ENCODE peak calls at places on chromosome 20, in four cellular contexts. W, N, H and L are unnamed samples.

GRCh38 chr20:47392015-47392720 is 35.7 kb upstream of the ZMYND8 start:
- DNase-seq in W (no peak), N (peak; percentile 95), H (no peak), L (peak; percentile 99)

GRCh38 chr20:32271620-32272019 is 5.8 kb upstream of the KIF3B start:
- DNase-seq in W (no peak), N (no peak), H (no peak), L (no peak)

GRCh38 chr20:31605902-31606677 is 1.0 kb downstream of the ID1 start:
- DNase-seq in W (no peak), N (peak; percentile 37), H (no peak), L (no peak)

GRCh38 chr20:40741507-40742106 is 52.6 kb upstream of the MAFB start:
- DNase-seq in W (no peak), N (peak; percentile 57), H (peak; percentile 25), L (peak; percentile 58)

GRCh38 chr20:25050501-25051350 is 7.2 kb downstream of the ACSS1 start:
- DNase-seq in W (no peak), N (no peak), H (no peak), L (no peak)

GRCh38 chr20:1721687-1722512 is 64.3 kb upstream of the SIRPG start:
- DNase-seq in W (no peak), N (no peak), H (no peak), L (no peak)

GRCh38 chr20:6122111-6122872 is 538 bp downstream of the FERMT1 start:
- DNase-seq in W (no peak), N (peak; percentile 69), H (no peak), L (peak; percentile 97)

GRCh38 chr20:48052492-48052870 is 267.2 kb upstream of the SULF2 start:
- DNase-seq in W (no peak), N (peak; percentile 52), H (no peak), L (peak; percentile 70)

GRCh38 chr20:11716239-11716944 is 201.3 kb upstream of the BTBD3 start:
- DNase-seq in W (no peak), N (peak; percentile 39), H (no peak), L (peak; percentile 32)

GRCh38 chr20:43853174-43853803 is 61.4 kb upstream of the TOX2 start:
- DNase-seq in W (no peak), N (peak; percentile 21), H (no peak), L (peak; percentile 66)

GRCh38 chr20:48686238-48687096 is 141.3 kb downstream of the PREX1 start:
- DNase-seq in W (no peak), N (peak; percentile 78), H (no peak), L (no peak)

GRCh38 chr20:40477805-40478204 is 211.2 kb downstream of the MAFB start:
- DNase-seq in W (no peak), N (no peak), H (no peak), L (peak; percentile 10)

GRCh38 chr20:20519269-20519668 is 151.4 kb downstream of the INSM1 start:
- DNase-seq in W (no peak), N (no peak), H (no peak), L (peak; percentile 4)

GRCh38 chr20:24965065-24965919 is 16.2 kb downstream of the CST7 start:
- DNase-seq in W (no peak), N (no peak), H (no peak), L (no peak)

GRCh38 chr20:3670511-3670910 is 7.3 kb upstream of the GFRA4 start:
- DNase-seq in W (no peak), N (peak; percentile 31), H (no peak), L (no peak)

GRCh38 chr20:58621906-58622548 is 29.1 kb upstream of the STX16 start:
- DNase-seq in W (no peak), N (no peak), H (no peak), L (no peak)
- TF ChIP-seq CTCF in W (no peak), N (peak; percentile 33), H (no peak), L (no peak)

GRCh38 chr20:14915356-14915755 is 577.9 kb upstream of the FLRT3 start:
- DNase-seq in W (no peak), N (no peak), H (no peak), L (no peak)
- H3K4me3 ChIP-seq in W (peak overlapping the region; percentile 29), N (no peak overlapping the region), H (no peak overlapping the region), L (no peak overlapping the region)

GRCh38 chr20:62272200-62272599 is 30.6 kb upstream of the ADRM1 start:
- DNase-seq in W (no peak), N (no peak), H (no peak), L (no peak)
- TF ChIP-seq CTCF in W (no peak), N (no peak), H (no peak), L (no peak)

DNA sequence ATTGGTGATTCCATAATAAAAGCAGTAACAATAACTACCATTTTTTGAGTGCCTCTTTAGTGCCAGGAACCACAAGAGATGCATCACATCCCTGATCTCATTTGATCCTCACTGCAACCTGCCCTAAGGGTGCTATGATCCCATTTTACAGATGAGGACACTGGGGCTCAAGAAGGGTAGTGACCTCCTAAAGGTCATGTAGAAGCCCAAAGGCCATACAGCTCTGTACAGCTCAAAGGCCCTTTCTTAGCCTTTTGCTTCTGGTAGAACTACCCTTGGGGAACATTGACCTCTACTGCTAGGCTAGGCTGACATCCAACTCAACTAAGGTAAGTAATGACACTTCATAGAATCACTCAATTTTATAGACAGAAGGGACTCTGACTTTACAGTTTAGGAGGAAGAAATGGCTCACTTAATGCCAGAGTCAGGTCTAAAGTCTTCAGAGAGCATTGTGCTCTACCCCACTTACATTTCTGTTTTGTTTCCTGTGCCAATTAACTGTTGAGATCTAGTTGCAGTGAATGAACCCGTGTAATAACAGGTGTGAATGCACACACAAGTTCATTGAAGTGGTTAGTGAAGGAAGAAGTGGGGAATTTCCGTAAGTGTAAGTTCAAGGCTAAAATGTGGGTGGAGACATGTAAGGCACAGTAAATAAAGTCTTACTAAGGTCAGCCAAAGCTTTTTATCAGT is 10.7 kb downstream of the SLC9A8 start:
- DNase-seq in W (no peak), N (no peak), H (no peak), L (no peak)
- H3K4me3 ChIP-seq in W (no peak overlapping the region), N (no peak overlapping the region), H (no peak overlapping the region), L (no peak overlapping the region)

DNA sequence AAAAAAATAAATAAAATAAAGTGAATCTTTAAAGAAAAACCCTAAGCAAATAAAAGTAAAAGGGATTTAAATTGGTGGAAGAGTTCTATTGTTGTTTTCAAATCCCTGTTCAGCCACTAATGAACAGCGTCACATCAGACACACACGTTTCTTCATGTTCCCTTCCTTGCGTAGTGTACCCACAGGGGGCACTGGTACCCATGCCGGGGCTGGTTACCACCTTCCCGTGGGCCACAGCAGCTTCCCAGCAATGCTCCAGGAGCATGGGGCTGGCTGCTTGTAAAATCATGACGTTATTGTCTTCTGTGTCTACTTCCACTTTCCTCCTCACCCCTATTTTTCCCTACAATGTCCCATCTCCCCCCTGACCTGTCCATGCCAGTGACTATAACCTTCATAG is 988.7 kb downstream of the KIF16B start:
- DNase-seq in W (no peak), N (no peak), H (no peak), L (no peak)
- TF ChIP-seq CTCF in W (no peak), N (no peak), H (no peak), L (no peak)

GRCh38 chr20:18465536-18466200 is 1.2 kb downstream of the DZANK1 start:
- DNase-seq in W (no peak), N (no peak), H (no peak), L (no peak)
- H3K4me3 ChIP-seq in W (peak overlapping the region; percentile 89), N (no peak overlapping the region), H (no peak overlapping the region), L (no peak overlapping the region)

DNA sequence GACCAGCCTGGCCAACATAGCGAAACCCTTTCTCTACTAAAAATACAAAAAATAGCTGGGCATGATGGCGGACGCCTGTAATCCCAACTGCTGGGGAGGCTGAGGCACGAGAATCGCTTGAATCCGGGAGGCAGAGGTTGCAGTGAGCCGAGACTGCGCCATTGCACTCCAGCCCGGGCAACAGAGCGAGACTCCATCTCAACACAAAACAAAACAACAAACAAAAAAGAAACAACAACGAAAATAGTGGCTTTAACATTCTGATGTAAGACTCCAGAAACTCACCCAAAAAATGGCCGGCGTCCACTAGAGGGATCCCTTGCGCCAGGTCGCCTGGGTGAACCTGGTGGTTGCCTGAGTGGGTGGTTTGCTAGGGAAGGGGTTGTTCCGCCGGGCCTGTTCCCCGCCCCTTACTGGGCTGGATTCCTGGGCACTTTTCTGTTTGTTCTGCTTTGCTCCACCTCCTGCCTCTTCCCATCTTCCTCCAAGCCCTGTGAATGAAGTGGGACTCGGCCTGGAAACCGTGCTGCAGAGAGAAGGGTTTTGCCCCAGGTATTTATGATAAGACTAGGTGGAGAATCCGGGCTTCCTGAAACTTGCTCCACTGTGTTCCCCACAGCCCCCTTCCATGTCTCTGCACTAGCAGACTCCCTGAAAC is 1.5 kb downstream of the PABPC1L start:
- DNase-seq in W (no peak), N (peak; percentile 62), H (no peak), L (peak; percentile 57)
- TF ChIP-seq CTCF in W (peak; percentile 8), N (peak; percentile 42), H (peak; percentile 82), L (peak; percentile 18)

GRCh38 chr20:63553933-63554290 is at the start of gene FNDC11:
- DNase-seq in W (no peak), N (peak; percentile 26), H (no peak), L (peak; percentile 20)

GRCh38 chr20:63555661-63556381 is 1.9 kb downstream of the FNDC11 start:
- DNase-seq in W (no peak), N (no peak), H (no peak), L (no peak)

GRCh38 chr20:63553251-63553932 is 567 bp upstream of the FNDC11 start:
- DNase-seq in W (no peak), N (peak; percentile 91), H (no peak), L (peak; percentile 88)

GRCh38 chr20:63552481-63553249 is 1.3 kb upstream of the FNDC11 start:
- DNase-seq in W (no peak), N (no peak), H (no peak), L (peak; percentile 42)

DNA sequence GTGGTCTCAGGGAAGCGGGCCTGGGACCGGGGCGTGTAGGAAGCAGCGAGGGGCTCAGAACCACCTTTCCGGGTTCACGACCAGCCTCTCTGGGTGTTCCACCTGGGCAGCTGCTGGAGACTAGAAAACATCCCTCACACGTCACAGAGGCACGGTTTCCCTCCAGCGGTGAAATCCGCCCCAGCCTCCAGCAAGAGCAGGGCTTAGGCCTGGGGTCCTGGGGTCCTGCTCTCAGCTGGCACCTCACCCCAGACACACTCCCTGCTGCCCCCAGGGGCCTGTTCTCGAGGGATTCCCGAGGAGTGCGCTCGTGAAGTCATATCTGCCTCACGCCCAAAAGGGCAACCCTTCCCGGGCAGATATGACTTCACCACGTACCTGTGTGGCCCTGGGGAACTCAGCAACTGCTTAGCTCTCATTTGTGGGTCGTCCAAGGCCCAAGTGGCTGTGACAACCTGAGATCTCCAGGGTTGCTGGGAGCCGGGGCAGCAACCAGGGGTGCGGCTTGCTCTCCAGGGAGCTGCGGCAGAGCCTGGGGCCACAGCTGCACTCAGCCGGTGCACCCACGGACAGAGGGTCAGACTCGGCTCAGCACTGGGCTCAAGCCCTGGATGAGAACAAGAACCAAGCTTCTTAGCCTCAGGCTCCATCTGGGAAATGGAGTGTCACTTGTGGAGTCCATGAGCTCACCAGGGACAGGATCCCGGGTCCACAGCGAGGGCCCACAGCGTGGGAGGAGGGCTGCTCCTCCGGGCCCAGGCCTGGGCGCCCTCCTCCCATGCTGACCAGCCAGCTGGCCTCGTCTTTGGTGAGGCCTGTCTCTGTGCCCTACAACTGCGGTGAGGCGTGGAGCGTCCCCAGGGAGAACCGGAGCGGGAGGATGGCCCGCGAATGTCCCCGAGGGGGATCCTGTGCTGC is 661 bp downstream of the FNDC11 start:
- DNase-seq in W (no peak), N (no peak), H (no peak), L (no peak)
- H3K4me3 ChIP-seq in W (peak overlapping the region; percentile 71), N (peak overlapping the region; percentile 66), H (no peak overlapping the region), L (no peak overlapping the region)

DNA sequence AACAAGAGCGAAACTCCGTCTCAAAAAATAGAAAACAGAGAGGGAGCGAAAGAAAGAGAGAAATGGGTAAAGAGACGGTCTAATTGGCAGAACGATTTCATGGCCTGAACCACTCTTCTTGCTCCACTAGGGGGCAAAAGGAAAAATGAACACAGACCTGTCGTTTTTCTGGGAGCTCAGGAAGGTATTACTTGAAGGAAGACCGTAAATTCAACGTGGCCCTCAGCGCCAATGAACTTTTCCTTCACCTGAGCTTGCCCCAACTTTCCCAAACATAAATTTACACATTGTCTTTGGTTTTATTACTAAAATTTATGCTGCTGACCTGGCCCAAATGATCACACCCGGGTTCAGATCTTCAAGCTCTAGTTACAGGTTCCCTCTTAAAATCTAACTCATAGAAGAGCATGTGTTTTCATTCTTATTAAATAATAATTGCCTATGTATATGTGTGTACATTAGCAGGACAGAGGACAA is 67.3 kb downstream of the ATP9A start:
- DNase-seq in W (no peak), N (peak; percentile 65), H (no peak), L (peak; percentile 59)
- TF ChIP-seq CTCF in W (peak; percentile 58), N (peak; percentile 80), H (peak; percentile 85), L (peak; percentile 76)